ENCODE peak calls at places on chromosomes 5 and 9, in ten cellular contexts. I is HEK293T; U is NCI-H2029 treated with DMSO at 0.1 percent for 48 hours; D is T-helper 2 cell; Q is amygdala; K is fibroblast of pulmonary artery; C is KBM-7; Z is activated effector memory CD4-positive, alpha-beta T cell treated with Interleukin-2 at 50 U/mL for 16 hours; F is 8988T; N is stimulated activated CD4-positive, alpha-beta T cell treated with anti-CD3 and anti-CD28 coated beads, TNF-alpha, amount 100 ng/mL, for 24 hours. T is an unnamed sample.
A peak's percentile ranks its signal among the peaks of the same experiment; 100 is the strongest.

GRCh38 chr5:149799119-149799623 is 69.1 kb downstream of the PPARGC1B start:
- DNase-seq in I (no peak), U (peak; percentile 85), D (no peak), Q (no peak), K (peak; percentile 79), C (no peak), Z (no peak), F (peak; percentile 44), N (no peak), T (no peak)

GRCh38 chr5:140055152-140055551 is 12.1 kb upstream of the NRG2 start:
- DNase-seq in I (no peak), U (no peak), D (no peak), Q (no peak), K (no peak), C (no peak), Z (no peak), F (no peak), N (no peak), T (no peak)

GRCh38 chr5:41921874-41922273 is 3.2 kb upstream of the FBXO4 start:
- DNase-seq in I (no peak), U (no peak), D (no peak), Q (no peak), K (peak; percentile 68), C (no peak), Z (no peak), F (no peak), N (no peak), T (no peak)

GRCh38 chr5:173495225-173495904 is 121.1 kb downstream of the BOD1 start:
- DNase-seq in I (no peak), U (no peak), D (no peak), Q (no peak), K (peak; percentile 31), C (no peak), Z (no peak), F (no peak), N (no peak), T (no peak)

GRCh38 chr5:179759961-179760541 is 27.4 kb downstream of the MAML1 start:
- DNase-seq in I (no peak), U (no peak), D (peak; percentile 10), Q (no peak), K (no peak), C (peak; percentile 23), Z (no peak), F (no peak), N (peak; percentile 8), T (no peak)

GRCh38 chr5:103469288-103470065 is 93.1 kb downstream of the NUDT12 start:
- DNase-seq in I (no peak), U (no peak), D (no peak), Q (no peak), K (peak; percentile 49), C (no peak), Z (no peak), F (no peak), N (no peak), T (no peak)

GRCh38 chr5:151157426-151158286 is at the start of gene ANXA6:
- DNase-seq in I (peak; percentile 88), U (peak; percentile 24), D (peak; percentile 55), Q (peak; percentile 45), K (peak; percentile 78), C (peak; percentile 82), Z (peak; percentile 60), F (peak; percentile 93), N (peak; percentile 36), T (no peak)

GRCh38 chr9:106648799-106649198 is 214.2 kb upstream of the ZNF462 start:
- DNase-seq in I (no peak), U (no peak), D (no peak), Q (no peak), K (peak; percentile 51), C (no peak), Z (no peak), F (no peak), N (no peak), T (no peak)

GRCh38 chr5:35384658-35385057 is 154.4 kb upstream of the PRLR start:
- DNase-seq in I (no peak), U (no peak), D (no peak), Q (no peak), K (no peak), C (no peak), Z (no peak), F (no peak), N (no peak), T (no peak)

GRCh38 chr9:83140061-83140460 is 77.1 kb upstream of the RASEF start:
- DNase-seq in I (no peak), U (no peak), D (no peak), Q (no peak), K (no peak), C (no peak), Z (no peak), F (no peak), N (no peak), T (no peak)

GRCh38 chr9:122029898-122030297 is 63.2 kb downstream of the TTLL11 start:
- DNase-seq in I (no peak), U (no peak), D (no peak), Q (no peak), K (no peak), C (no peak), Z (no peak), F (no peak), N (no peak), T (no peak)

GRCh38 chr5:159783731-159784247 is 132.5 kb upstream of the ADRA1B start:
- DNase-seq in I (no peak), U (no peak), D (no peak), Q (no peak), K (peak; percentile 14), C (no peak), Z (no peak), F (no peak), N (no peak), T (no peak)

GRCh38 chr9:87714819-87715218 is 11.1 kb upstream of the CTSL start:
- DNase-seq in I (peak; percentile 15), U (peak; percentile 26), D (no peak), Q (peak; percentile 14), K (peak; percentile 95), C (peak; percentile 38), Z (no peak), F (no peak), N (no peak), T (peak; percentile 8)

GRCh38 chr5:79464278-79464677 is 49.7 kb downstream of the HOMER1 start:
- DNase-seq in I (no peak), U (no peak), D (no peak), Q (no peak), K (no peak), C (no peak), Z (no peak), F (no peak), N (no peak), T (no peak)

GRCh38 chr9:95406114-95406513 is 88.6 kb upstream of the FANCC start:
- DNase-seq in I (no peak), U (no peak), D (no peak), Q (no peak), K (peak; percentile 78), C (no peak), Z (no peak), F (no peak), N (no peak), T (no peak)

GRCh38 chr9:114216081-114216480 is 60.7 kb downstream of the COL27A1 start:
- DNase-seq in I (peak; percentile 28), U (no peak), D (no peak), Q (peak; percentile 10), K (peak; percentile 75), C (no peak), Z (no peak), F (no peak), N (no peak), T (no peak)

GRCh38 chr9:18718393-18718792 is 244.4 kb downstream of the ADAMTSL1 start:
- DNase-seq in I (no peak), U (no peak), D (no peak), Q (no peak), K (no peak), C (no peak), Z (no peak), F (no peak), N (no peak), T (no peak)

GRCh38 chr5:159601216-159601615 is 270.9 kb upstream of the IL12B start:
- DNase-seq in I (no peak), U (no peak), D (no peak), Q (no peak), K (no peak), C (no peak), Z (no peak), F (no peak), N (no peak), T (no peak)

GRCh38 chr5:68406344-68406743 is 190.8 kb downstream of the PIK3R1 start:
- DNase-seq in I (no peak), U (no peak), D (no peak), Q (no peak), K (no peak), C (no peak), Z (no peak), F (no peak), N (no peak), T (no peak)

GRCh38 chr9:135132008-135132407 is 44.5 kb downstream of the OLFM1 start:
- DNase-seq in I (no peak), U (no peak), D (no peak), Q (no peak), K (no peak), C (no peak), Z (no peak), F (no peak), N (no peak), T (no peak)

GRCh38 chr5:131081371-131081770 is 83.7 kb downstream of the HINT1 start:
- DNase-seq in I (no peak), U (no peak), D (no peak), Q (no peak), K (peak; percentile 54), C (no peak), Z (no peak), F (no peak), N (no peak), T (no peak)

GRCh38 chr9:21841133-21841532 is 38.7 kb downstream of the MTAP start:
- DNase-seq in I (no peak), U (no peak), D (no peak), Q (no peak), K (no peak), C (no peak), Z (no peak), F (no peak), N (no peak), T (no peak)

GRCh38 chr9:105132576-105132975 is 111.9 kb upstream of the SLC44A1 start:
- DNase-seq in I (no peak), U (no peak), D (no peak), Q (no peak), K (peak; percentile 56), C (no peak), Z (no peak), F (peak; percentile 44), N (no peak), T (no peak)

GRCh38 chr9:115008536-115008935 is 78.1 kb upstream of the TNFSF8 start:
- DNase-seq in I (no peak), U (no peak), D (no peak), Q (no peak), K (peak; percentile 74), C (no peak), Z (no peak), F (no peak), N (no peak), T (no peak)

GRCh38 chr5:135030123-135030517 is 3.9 kb downstream of the PITX1 start:
- DNase-seq in I (no peak), U (no peak), D (no peak), Q (no peak), K (no peak), C (no peak), Z (no peak), F (no peak), N (no peak), T (no peak)

GRCh38 chr9:128902351-128903078 is 18.3 kb upstream of the PHYHD1 start:
- DNase-seq in I (no peak), U (no peak), D (peak; percentile 70), Q (no peak), K (no peak), C (peak; percentile 60), Z (peak; percentile 87), F (no peak), N (peak; percentile 59), T (peak; percentile 82)

GRCh38 chr5:165460911-165461310 is 1955.5 kb downstream of the MAT2B start:
- DNase-seq in I (no peak), U (no peak), D (no peak), Q (no peak), K (no peak), C (no peak), Z (no peak), F (no peak), N (no peak), T (no peak)

GRCh38 chr5:52989781-52990530 is 804 bp downstream of the ITGA2 start:
- DNase-seq in I (peak; percentile 60), U (no peak), D (no peak), Q (peak; percentile 21), K (peak; percentile 56), C (peak; percentile 65), Z (peak; percentile 18), F (peak; percentile 31), N (no peak), T (no peak)